ENCODE peak calls at places on chromosomes 3 and 15, in four cellular contexts. N is upper lobe of right lung, L is fibroblast of lung, Z is PC-3. P is an unnamed sample.

GRCh38 chr15:38474155-38474757 is 20.3 kb downstream of the FAM98B start:
- DNase-seq in N (no peak), L (peak; percentile 70), Z (peak; percentile 66), P (peak; percentile 90)

GRCh38 chr3:127999509-128000106 is 52.6 kb upstream of the SEC61A1 start:
- DNase-seq in N (peak; percentile 22), L (peak; percentile 18), Z (no peak), P (no peak)

GRCh38 chr3:62990704-62991413 is 115.6 kb upstream of the CADPS start:
- DNase-seq in N (no peak), L (no peak), Z (no peak), P (no peak)

GRCh38 chr3:71962561-71963240 is 177.8 kb upstream of the PROK2 start:
- DNase-seq in N (no peak), L (peak; percentile 45), Z (peak; percentile 37), P (no peak)

GRCh38 chr3:168285506-168285905 is 189.8 kb upstream of the GOLIM4 start:
- DNase-seq in N (no peak), L (no peak), Z (no peak), P (no peak)

GRCh38 chr3:160949460-160949859 is 155.7 kb downstream of the B3GALNT1 start:
- DNase-seq in N (no peak), L (no peak), Z (no peak), P (no peak)

GRCh38 chr3:152842423-152842822 is 7.5 kb downstream of the P2RY1 start:
- DNase-seq in N (no peak), L (no peak), Z (no peak), P (no peak)

GRCh38 chr3:129016366-129016724 is 15.2 kb downstream of the EFCC1 start:
- DNase-seq in N (no peak), L (no peak), Z (peak; percentile 30), P (peak; percentile 77)

GRCh38 chr3:134094491-134094890 is 64.8 kb upstream of the SLCO2A1 start:
- DNase-seq in N (no peak), L (peak; percentile 73), Z (no peak), P (no peak)

GRCh38 chr3:37307321-37307720 is 132.9 kb upstream of the LRRFIP2 start:
- DNase-seq in N (no peak), L (no peak), Z (no peak), P (no peak)

GRCh38 chr15:101712078-101712477 is 12.2 kb downstream of the TARS3 start:
- DNase-seq in N (no peak), L (no peak), Z (no peak), P (no peak)

GRCh38 chr3:36907911-36908646 is 36.8 kb downstream of the TRANK1 start:
- DNase-seq in N (no peak), L (peak; percentile 67), Z (peak; percentile 65), P (peak; percentile 89)

GRCh38 chr3:107309312-107309711 is 67.9 kb upstream of the CCDC54 start:
- DNase-seq in N (no peak), L (no peak), Z (no peak), P (no peak)

GRCh38 chr3:119628816-119629445 is 31.2 kb downstream of the PLA1A start:
- DNase-seq in N (no peak), L (peak; percentile 66), Z (peak; percentile 57), P (no peak)

GRCh38 chr3:177810162-177810623 is 612.9 kb upstream of the TBL1XR1 start:
- DNase-seq in N (no peak), L (peak; percentile 83), Z (peak; percentile 95), P (no peak)

GRCh38 chr3:46228259-46229222 is 13.7 kb upstream of the CCR3 start:
- DNase-seq in N (no peak), L (peak; percentile 19), Z (peak; percentile 87), P (no peak)

GRCh38 chr3:197901626-197902025 is 48.4 kb upstream of the RPL35A start:
- DNase-seq in N (no peak), L (no peak), Z (no peak), P (no peak)

GRCh38 chr15:83446904-83447708 is at the start of gene SH3GL3:
- DNase-seq in N (peak; percentile 92), L (peak; percentile 87), Z (peak; percentile 81), P (no peak)

GRCh38 chr3:67018105-67018788 is 20.1 kb downstream of the KBTBD8 start:
- DNase-seq in N (no peak), L (no peak), Z (no peak), P (peak; percentile 90)

GRCh38 chr3:183287301-183287971 is 34.4 kb downstream of the B3GNT5 start:
- DNase-seq in N (no peak), L (peak; percentile 95), Z (peak; percentile 87), P (no peak)

DNA sequence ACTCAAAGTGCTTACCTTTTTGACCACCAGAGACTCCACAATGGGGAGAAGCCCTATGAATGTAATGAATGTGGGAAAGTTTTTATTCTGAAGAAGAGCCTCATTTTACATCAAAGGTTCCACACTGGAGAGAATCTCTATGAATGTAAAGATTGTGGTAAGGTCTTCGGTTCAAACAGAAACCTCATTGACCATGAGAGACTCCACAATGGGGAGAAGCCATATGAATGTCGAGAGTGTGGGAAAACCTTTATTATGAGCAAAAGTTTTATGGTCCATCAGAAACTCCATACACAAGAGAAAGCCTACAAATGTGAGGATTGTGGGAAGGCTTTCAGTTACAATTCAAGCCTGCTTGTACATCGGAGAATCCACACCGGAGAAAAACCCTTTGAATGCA is 5.5 kb upstream of the ZNF35 start:
- DNase-seq in N (no peak), L (no peak), Z (no peak), P (no peak)
- H3K36me3 ChIP-seq in N (peaks cover 47% of the 10 kb centered on the region), L (peaks cover 17% of the 10 kb centered on the region), Z (peaks cover 59% of the 10 kb centered on the region), P (peaks cover 62% of the 10 kb centered on the region)

GRCh38 chr15:52789601-52790165 is 453 bp downstream of the ONECUT1 start:
- DNase-seq in N (no peak), L (peak; percentile 23), Z (no peak), P (peak; percentile 51)
- H3K4me1 ChIP-seq in N (peaks cover 23% of the 10 kb centered on the region), L (no peaks in the 10 kb centered on the region), Z (no peaks in the 10 kb centered on the region), P (peaks cover 20% of the 10 kb centered on the region)

DNA sequence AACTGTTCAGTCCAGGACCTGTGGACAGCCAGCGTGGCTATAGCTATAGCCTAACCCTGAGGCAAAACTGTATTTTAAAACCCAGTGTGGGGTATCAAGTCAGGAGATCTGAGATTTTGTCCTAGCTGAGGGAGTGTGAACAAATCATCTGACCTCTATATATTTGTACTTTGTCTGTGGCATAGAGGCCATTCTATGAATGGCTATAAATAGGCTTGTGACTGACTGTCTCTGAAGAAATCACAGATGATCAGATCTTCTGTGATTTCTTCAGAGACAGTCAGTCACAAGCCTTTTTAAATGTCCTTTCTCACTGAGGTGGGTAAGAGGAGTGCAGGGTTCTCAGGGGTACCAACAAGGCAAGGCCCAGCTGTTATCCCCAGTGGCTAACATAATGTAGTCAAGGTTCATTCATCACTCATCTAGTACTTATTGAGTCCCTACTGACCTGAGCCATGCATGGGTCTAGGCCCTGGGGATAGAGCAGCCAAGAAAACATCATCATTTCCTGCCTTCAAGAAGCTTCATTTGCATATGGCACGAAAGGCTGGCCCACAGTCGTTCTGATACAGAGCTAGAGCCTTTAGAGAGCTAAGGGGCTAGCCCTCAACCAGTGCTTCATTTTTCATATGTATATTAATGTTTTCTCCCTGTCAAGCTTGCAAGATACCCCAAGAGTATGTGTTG is 53.3 kb downstream of the TIPARP start:
- DNase-seq in N (no peak), L (no peak), Z (no peak), P (peak; percentile 89)
- H3K27ac ChIP-seq in N (no peak overlapping the region), L (no peak overlapping the region), Z (peak overlapping the region; percentile 44), P (no peak overlapping the region)

GRCh38 chr3:47323431-47324277 is 40.9 kb downstream of the KLHL18 start:
- DNase-seq in N (no peak), L (peak; percentile 63), Z (peak; percentile 88), P (no peak)

GRCh38 chr3:47318921-47319320 is 36.2 kb downstream of the KLHL18 start:
- DNase-seq in N (no peak), L (peak; percentile 8), Z (peak; percentile 17), P (no peak)

GRCh38 chr3:47324278-47324865 is 41.6 kb downstream of the KLHL18 start:
- DNase-seq in N (no peak), L (peak; percentile 72), Z (peak; percentile 90), P (peak; percentile 84)

GRCh38 chr3:47315069-47315647 is 32.4 kb downstream of the KLHL18 start:
- DNase-seq in N (no peak), L (no peak), Z (no peak), P (no peak)

DNA sequence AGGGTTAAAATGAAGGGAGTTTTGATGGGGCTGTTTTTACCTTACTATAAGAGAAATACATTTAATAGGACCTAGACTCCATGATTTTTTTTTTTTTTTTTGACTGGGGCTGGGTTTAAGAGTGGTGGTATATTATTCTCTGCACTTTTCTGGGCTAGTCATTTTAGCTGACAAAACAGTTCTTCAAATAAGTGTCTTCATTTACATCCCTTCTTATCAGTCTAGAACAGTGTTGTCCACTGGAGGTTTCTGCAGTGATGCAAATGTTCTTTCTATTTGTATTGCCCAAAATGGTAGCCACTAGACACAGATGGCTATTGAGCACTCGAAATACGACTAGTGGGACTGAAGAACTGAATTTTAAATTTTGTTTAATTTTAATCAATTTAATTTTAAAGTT is 37.2 kb downstream of the KLHL18 start:
- DNase-seq in N (no peak), L (no peak), Z (no peak), P (no peak)
- H3K36me3 ChIP-seq in N (peaks cover 48% of the 10 kb centered on the region), L (no peaks in the 10 kb centered on the region), Z (peaks cover 28% of the 10 kb centered on the region), P (peaks cover 52% of the 10 kb centered on the region)

GRCh38 chr3:50264389-50264963 is 4.5 kb upstream of the SEMA3B start:
- DNase-seq in N (peak; percentile 89), L (peak; percentile 97), Z (peak; percentile 74), P (no peak)
- H3K4me1 ChIP-seq in N (peaks cover 65% of the 10 kb centered on the region), L (peaks cover 54% of the 10 kb centered on the region), Z (peaks cover 46% of the 10 kb centered on the region), P (peaks cover 10% of the 10 kb centered on the region)

P was measured in Karpas-422.